ENCODE peak calls at places on chromosome 11, in nine cellular contexts. Q is GM23248, K is sigmoid colon, I is colonic mucosa, L is iPS DF 6.9, C is cardiac muscle cell, W is body of pancreas, R is vagina, D is pancreas. G is an unnamed sample.

GRCh38 chr11:46250071-46251052 is 27.1 kb upstream of the CREB3L1 start:
- DNase-seq in Q (peak; percentile 65), K (no peak), I (no peak), L (no peak), C (peak; percentile 33), W (no peak), R (no peak), D (no peak), G (no peak)

GRCh38 chr11:70471254-70471653 is 72.9 kb downstream of the CTTN start:
- DNase-seq in Q (peak; percentile 29), K (peak; percentile 47), I (no peak), L (peak; percentile 37), C (peak; percentile 50), W (no peak), R (no peak), D (no peak), G (peak; percentile 34)

GRCh38 chr11:34185926-34186841 is 80.8 kb downstream of the NAT10 start:
- DNase-seq in Q (no peak), K (no peak), I (no peak), L (no peak), C (peak; percentile 20), W (no peak), R (no peak), D (no peak), G (peak; percentile 57)

GRCh38 chr11:64457416-64458010 is 98.6 kb downstream of the RPS6KA4 start:
- DNase-seq in Q (no peak), K (peak; percentile 53), I (no peak), L (no peak), C (no peak), W (no peak), R (no peak), D (no peak), G (no peak)

GRCh38 chr11:82692981-82693380 is 40.7 kb downstream of the FAM181B start:
- DNase-seq in Q (no peak), K (no peak), I (no peak), L (no peak), C (no peak), W (no peak), R (no peak), D (no peak), G (no peak)

GRCh38 chr11:69203901-69204245 is 48.1 kb downstream of the SMIM38 start:
- DNase-seq in Q (no peak), K (peak; percentile 48), I (no peak), L (no peak), C (no peak), W (no peak), R (no peak), D (no peak), G (no peak)

GRCh38 chr11:33778682-33779081 is 4.4 kb upstream of the FBXO3 start:
- DNase-seq in Q (peak; percentile 75), K (no peak), I (no peak), L (no peak), C (peak; percentile 82), W (no peak), R (no peak), D (no peak), G (peak; percentile 67)

GRCh38 chr11:46075168-46075567 is 46.1 kb downstream of the PHF21A start:
- DNase-seq in Q (peak; percentile 30), K (no peak), I (no peak), L (no peak), C (peak; percentile 76), W (no peak), R (no peak), D (no peak), G (peak; percentile 3)

GRCh38 chr11:67413266-67413797 is 2.1 kb upstream of the CARNS1 start:
- DNase-seq in Q (no peak), K (no peak), I (no peak), L (no peak), C (no peak), W (no peak), R (no peak), D (no peak), G (no peak)

GRCh38 chr11:102332611-102332994 is 14.4 kb upstream of the BIRC2 start:
- DNase-seq in Q (no peak), K (no peak), I (no peak), L (no peak), C (no peak), W (no peak), R (no peak), D (no peak), G (no peak)

GRCh38 chr11:33449798-33450197 is 192.6 kb downstream of the HIPK3 start:
- DNase-seq in Q (peak; percentile 53), K (no peak), I (no peak), L (no peak), C (no peak), W (no peak), R (no peak), D (no peak), G (no peak)

GRCh38 chr11:8096575-8096974 is 15.6 kb downstream of the TUB start:
- DNase-seq in Q (peak; percentile 30), K (peak; percentile 24), I (no peak), L (no peak), C (no peak), W (no peak), R (peak; percentile 77), D (no peak), G (no peak)

GRCh38 chr11:116614306-116615210 is 158.2 kb downstream of the BUD13 start:
- DNase-seq in Q (no peak), K (peak; percentile 28), I (no peak), L (no peak), C (no peak), W (no peak), R (peak; percentile 37), D (no peak), G (no peak)

GRCh38 chr11:65559951-65560537 is 1.9 kb upstream of the LTBP3 start:
- DNase-seq in Q (peak; percentile 90), K (peak; percentile 69), I (peak; percentile 63), L (no peak), C (peak; percentile 62), W (no peak), R (no peak), D (no peak), G (peak; percentile 57)

GRCh38 chr11:72179049-72179803 is 12.7 kb upstream of the FOLR1 start:
- DNase-seq in Q (no peak), K (no peak), I (no peak), L (no peak), C (no peak), W (no peak), R (no peak), D (no peak), G (no peak)
- H3K27ac ChIP-seq in Q (no peak overlapping the region), K (no peak overlapping the region), I (no peak overlapping the region), L (no peak overlapping the region), C (no peak overlapping the region), W (no peak overlapping the region), R (no peak overlapping the region), D (no peak overlapping the region), G (no peak overlapping the region)

DNA sequence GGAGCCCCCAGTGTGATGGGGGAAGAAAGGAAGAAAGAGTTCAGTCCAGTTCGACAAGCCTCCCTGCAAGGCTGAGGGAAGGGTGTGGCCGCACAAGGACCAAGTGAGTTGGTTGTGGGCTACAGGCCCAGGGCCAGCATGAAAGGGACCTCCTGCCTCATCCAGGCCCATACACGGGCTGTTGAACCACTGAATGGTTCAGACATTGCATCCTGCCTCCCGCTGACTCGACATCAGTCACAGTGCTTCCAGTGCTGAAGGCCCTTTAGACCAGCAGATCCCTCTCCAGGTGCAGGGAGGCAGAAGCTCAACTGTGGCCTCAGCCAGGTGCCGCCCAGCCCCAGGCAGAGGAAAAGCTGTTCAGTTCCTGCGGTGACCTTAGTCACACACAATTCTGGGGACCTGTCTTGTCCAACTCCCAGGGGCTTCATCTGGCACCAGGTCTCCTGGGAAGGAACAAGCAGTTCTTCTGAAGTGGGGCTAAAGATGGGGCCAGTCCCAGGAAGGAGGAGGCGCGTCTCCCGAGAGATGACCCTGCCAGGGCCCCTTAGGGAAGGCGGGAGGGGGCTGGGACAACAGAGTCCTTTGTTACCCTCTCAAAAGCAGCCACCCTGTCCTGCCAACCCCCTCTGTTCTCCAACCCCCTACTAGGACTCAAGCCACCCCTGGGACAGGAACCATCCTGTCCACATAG is 6.6 kb downstream of the ARRB1 start:
- DNase-seq in Q (peak; percentile 69), K (no peak), I (peak; percentile 62), L (no peak), C (no peak), W (no peak), R (no peak), D (no peak), G (no peak)
- H3K4me1 ChIP-seq in Q (peaks cover 27% of the 10 kb centered on the region), K (peaks cover 100% of the 10 kb centered on the region), I (peaks cover 75% of the 10 kb centered on the region), L (peaks cover 6% of the 10 kb centered on the region), C (peaks cover 34% of the 10 kb centered on the region), W (peaks cover 87% of the 10 kb centered on the region), R (peaks cover 100% of the 10 kb centered on the region), D (peaks cover 78% of the 10 kb centered on the region), G (peaks cover 98% of the 10 kb centered on the region)

GRCh38 chr11:9570313-9570712 is 3.2 kb upstream of the WEE1 start:
- DNase-seq in Q (no peak), K (no peak), I (no peak), L (no peak), C (no peak), W (no peak), R (no peak), D (no peak), G (no peak)
- H3K4me3 ChIP-seq in Q (no peak overlapping the region), K (no peak overlapping the region), I (no peak overlapping the region), L (no peak overlapping the region), C (no peak overlapping the region), W (no peak overlapping the region), R (no peak overlapping the region), D (no peak overlapping the region), G (no peak overlapping the region)

GRCh38 chr11:118608268-118609214 is 1.1 kb downstream of the PHLDB1 start:
- DNase-seq in Q (peak; percentile 97), K (peak; percentile 95), I (peak; percentile 58), L (no peak), C (peak; percentile 89), W (peak; percentile 49), R (peak; percentile 93), D (peak; percentile 73), G (peak; percentile 57)

GRCh38 chr11:118612378-118612777 is 5.0 kb downstream of the PHLDB1 start:
- DNase-seq in Q (peak; percentile 59), K (peak; percentile 66), I (no peak), L (no peak), C (peak; percentile 82), W (no peak), R (no peak), D (peak; percentile 53), G (no peak)

GRCh38 chr11:118609380-118610219 is 2.2 kb downstream of the PHLDB1 start:
- DNase-seq in Q (peak; percentile 81), K (peak; percentile 70), I (no peak), L (no peak), C (peak; percentile 55), W (peak; percentile 17), R (no peak), D (peak; percentile 63), G (no peak)

GRCh38 chr11:118610220-118610772 is 2.9 kb downstream of the PHLDB1 start:
- DNase-seq in Q (peak; percentile 47), K (peak; percentile 70), I (no peak), L (no peak), C (no peak), W (peak; percentile 12), R (no peak), D (peak; percentile 63), G (no peak)

DNA sequence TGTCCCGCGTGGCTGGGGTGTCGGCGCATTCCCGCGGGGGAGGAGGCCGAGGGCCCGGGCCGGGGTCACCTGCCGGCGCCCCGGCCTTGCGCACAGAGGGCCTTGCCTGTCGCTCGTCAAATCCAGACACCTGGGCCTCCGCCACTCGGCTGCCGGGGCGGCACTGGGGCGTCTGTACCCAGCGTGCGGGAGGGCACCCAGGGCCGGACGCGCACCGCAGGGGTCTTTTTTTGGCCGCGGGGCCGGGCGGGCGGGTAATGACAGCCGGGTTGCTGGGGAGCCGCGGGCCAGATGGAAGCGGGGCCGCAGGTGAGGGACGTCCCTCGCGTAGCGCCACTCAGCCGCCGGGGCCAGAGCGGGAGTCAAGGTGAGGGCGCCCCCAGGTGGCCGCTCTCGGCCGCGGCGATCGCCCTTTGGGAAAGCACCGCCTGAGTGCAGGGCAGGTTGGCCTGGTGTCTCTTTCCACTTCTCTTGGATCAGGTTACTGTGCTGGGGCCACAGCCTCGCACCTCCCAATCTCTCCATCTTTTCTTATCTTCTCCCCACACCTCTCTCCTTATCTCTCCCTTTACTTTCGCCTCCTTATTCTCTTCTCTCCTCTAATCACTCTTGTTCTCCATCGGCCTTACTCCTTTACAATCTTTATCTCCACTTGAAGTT is 3.5 kb downstream of the PHLDB1 start:
- DNase-seq in Q (peak; percentile 89), K (peak; percentile 92), I (peak; percentile 87), L (no peak), C (peak; percentile 78), W (peak; percentile 89), R (no peak), D (peak; percentile 98), G (no peak)
- H3K27ac ChIP-seq in Q (peak overlapping the region; percentile 98), K (peak overlapping the region; percentile 94), I (peak overlapping the region; percentile 52), L (no peak overlapping the region), C (no peak overlapping the region), W (peak overlapping the region; percentile 57), R (peak overlapping the region; percentile 98), D (no peak overlapping the region), G (no peak overlapping the region)

G was measured in SJCRH30.